ENCODE peak calls at places on chromosome 16, in four cellular contexts. One of them, this sample, is unnamed.
A peak's percentile ranks its signal among the peaks of the same experiment; 100 is the strongest.

GRCh38 chr16:24776486-24777220 is 47.2 kb downstream of the TNRC6A start:
- DNase-seq in fibroblast of the aortic adventitia: peak; percentile 82
- DNase-seq in mesenchymal stem cell: no peak
- DNase-seq in left ventricle myocardium inferior: peak; percentile 37
- DNase-seq in this sample: peak; percentile 28

GRCh38 chr16:8959921-8960787 is 3.6 kb downstream of the USP7 start:
- DNase-seq in left ventricle myocardium inferior: no peak
- DNase-seq in mesenchymal stem cell: peak; percentile 55
- DNase-seq in fibroblast of the aortic adventitia: peak; percentile 34
- DNase-seq in this sample: peak; percentile 40

GRCh38 chr16:64417711-64418227 is 704.1 kb downstream of the CDH11 start:
- DNase-seq in mesenchymal stem cell: peak; percentile 32
- DNase-seq in left ventricle myocardium inferior: no peak
- DNase-seq in fibroblast of the aortic adventitia: peak; percentile 90
- DNase-seq in this sample: peak; percentile 40

GRCh38 chr16:26129997-26130396 is 438.2 kb downstream of the HS3ST4 start:
- DNase-seq in fibroblast of the aortic adventitia: no peak
- DNase-seq in mesenchymal stem cell: no peak
- DNase-seq in left ventricle myocardium inferior: no peak
- DNase-seq in this sample: no peak

GRCh38 chr16:66862023-66862520 is 17.9 kb downstream of the CA7 start:
- DNase-seq in left ventricle myocardium inferior: no peak
- DNase-seq in mesenchymal stem cell: no peak
- DNase-seq in fibroblast of the aortic adventitia: no peak
- DNase-seq in this sample: no peak

GRCh38 chr16:75266738-75267630 is 15.6 kb upstream of the BCAR1 start:
- DNase-seq in left ventricle myocardium inferior: no peak
- DNase-seq in mesenchymal stem cell: no peak
- DNase-seq in fibroblast of the aortic adventitia: no peak
- DNase-seq in this sample: no peak

GRCh38 chr16:30166202-30166902 is 17.1 kb upstream of the CORO1A start:
- DNase-seq in fibroblast of the aortic adventitia: no peak
- DNase-seq in mesenchymal stem cell: no peak
- DNase-seq in left ventricle myocardium inferior: no peak
- DNase-seq in this sample: no peak

GRCh38 chr16:79431923-79432322 is 168.6 kb downstream of the MAF start:
- DNase-seq in left ventricle myocardium inferior: no peak
- DNase-seq in mesenchymal stem cell: no peak
- DNase-seq in fibroblast of the aortic adventitia: no peak
- DNase-seq in this sample: no peak

GRCh38 chr16:14405611-14406537 is 224.2 kb downstream of the PARN start:
- DNase-seq in left ventricle myocardium inferior: no peak
- DNase-seq in fibroblast of the aortic adventitia: no peak
- DNase-seq in mesenchymal stem cell: no peak
- DNase-seq in this sample: no peak

GRCh38 chr16:86497551-86498021 is 12.7 kb upstream of the FOXF1 start:
- DNase-seq in left ventricle myocardium inferior: no peak
- DNase-seq in fibroblast of the aortic adventitia: no peak
- DNase-seq in mesenchymal stem cell: peak; percentile 53
- DNase-seq in this sample: no peak

GRCh38 chr16:86498155-86498651 is 12.1 kb upstream of the FOXF1 start:
- DNase-seq in left ventricle myocardium inferior: no peak
- DNase-seq in mesenchymal stem cell: peak; percentile 78
- DNase-seq in fibroblast of the aortic adventitia: no peak
- DNase-seq in this sample: no peak

GRCh38 chr16:86496262-86496928 is 13.9 kb upstream of the FOXF1 start:
- DNase-seq in mesenchymal stem cell: peak; percentile 46
- DNase-seq in left ventricle myocardium inferior: no peak
- DNase-seq in fibroblast of the aortic adventitia: no peak
- DNase-seq in this sample: no peak

GRCh38 chr16:86495756-86496261 is 14.5 kb upstream of the FOXF1 start:
- DNase-seq in mesenchymal stem cell: peak; percentile 56
- DNase-seq in fibroblast of the aortic adventitia: no peak
- DNase-seq in left ventricle myocardium inferior: no peak
- DNase-seq in this sample: no peak

GRCh38 chr16:86496929-86497381 is 13.4 kb upstream of the FOXF1 start:
- DNase-seq in mesenchymal stem cell: no peak
- DNase-seq in fibroblast of the aortic adventitia: no peak
- DNase-seq in left ventricle myocardium inferior: no peak
- DNase-seq in this sample: no peak
- H3K4me3 ChIP-seq in mesenchymal stem cell: no peak overlapping the region
- H3K4me3 ChIP-seq in fibroblast of the aortic adventitia: no peak overlapping the region
- H3K4me3 ChIP-seq in left ventricle myocardium inferior: no peak overlapping the region
- H3K4me3 ChIP-seq in this sample: no peak overlapping the region

GRCh38 chr16:57533366-57533617 is 3.1 kb downstream of the CCDC102A start:
- DNase-seq in fibroblast of the aortic adventitia: no peak
- DNase-seq in left ventricle myocardium inferior: no peak
- DNase-seq in mesenchymal stem cell: no peak
- DNase-seq in this sample: no peak
- H3K4me3 ChIP-seq in fibroblast of the aortic adventitia: no peak overlapping the region
- H3K4me3 ChIP-seq in left ventricle myocardium inferior: no peak overlapping the region
- H3K4me3 ChIP-seq in mesenchymal stem cell: no peak overlapping the region
- H3K4me3 ChIP-seq in this sample: no peak overlapping the region

GRCh38 chr16:10576390-10577304 is 3.8 kb downstream of the EMP2 start:
- DNase-seq in mesenchymal stem cell: peak; percentile 24
- DNase-seq in fibroblast of the aortic adventitia: peak; percentile 15
- DNase-seq in left ventricle myocardium inferior: no peak
- DNase-seq in this sample: peak; percentile 57
- H3K4me3 ChIP-seq in mesenchymal stem cell: no peak overlapping the region
- H3K4me3 ChIP-seq in fibroblast of the aortic adventitia: no peak overlapping the region
- H3K4me3 ChIP-seq in left ventricle myocardium inferior: peak overlapping the region; percentile 100
- H3K4me3 ChIP-seq in this sample: no peak overlapping the region

GRCh38 chr16:60120586-60120985 is 1386.5 kb upstream of the GOT2 start:
- DNase-seq in fibroblast of the aortic adventitia: no peak
- DNase-seq in left ventricle myocardium inferior: no peak
- DNase-seq in mesenchymal stem cell: no peak
- DNase-seq in this sample: no peak
- H3K4me3 ChIP-seq in fibroblast of the aortic adventitia: no peak overlapping the region
- H3K4me3 ChIP-seq in left ventricle myocardium inferior: no peak overlapping the region
- H3K4me3 ChIP-seq in mesenchymal stem cell: no peak overlapping the region
- H3K4me3 ChIP-seq in this sample: no peak overlapping the region

GRCh38 chr16:73051216-73051615 is 3.3 kb upstream of the ZFHX3 start:
- DNase-seq in mesenchymal stem cell: no peak
- DNase-seq in left ventricle myocardium inferior: no peak
- DNase-seq in fibroblast of the aortic adventitia: no peak
- DNase-seq in this sample: no peak

GRCh38 chr16:73053038-73053378 is 5.1 kb upstream of the ZFHX3 start:
- DNase-seq in fibroblast of the aortic adventitia: no peak
- DNase-seq in left ventricle myocardium inferior: no peak
- DNase-seq in mesenchymal stem cell: no peak
- DNase-seq in this sample: no peak

GRCh38 chr16:73053379-73054130 is 5.6 kb upstream of the ZFHX3 start:
- DNase-seq in left ventricle myocardium inferior: no peak
- DNase-seq in mesenchymal stem cell: peak; percentile 85
- DNase-seq in fibroblast of the aortic adventitia: peak; percentile 58
- DNase-seq in this sample: peak; percentile 49

GRCh38 chr16:73051903-73052302 is 4.0 kb upstream of the ZFHX3 start:
- DNase-seq in left ventricle myocardium inferior: no peak
- DNase-seq in mesenchymal stem cell: no peak
- DNase-seq in fibroblast of the aortic adventitia: peak; percentile 40
- DNase-seq in this sample: no peak

DNA sequence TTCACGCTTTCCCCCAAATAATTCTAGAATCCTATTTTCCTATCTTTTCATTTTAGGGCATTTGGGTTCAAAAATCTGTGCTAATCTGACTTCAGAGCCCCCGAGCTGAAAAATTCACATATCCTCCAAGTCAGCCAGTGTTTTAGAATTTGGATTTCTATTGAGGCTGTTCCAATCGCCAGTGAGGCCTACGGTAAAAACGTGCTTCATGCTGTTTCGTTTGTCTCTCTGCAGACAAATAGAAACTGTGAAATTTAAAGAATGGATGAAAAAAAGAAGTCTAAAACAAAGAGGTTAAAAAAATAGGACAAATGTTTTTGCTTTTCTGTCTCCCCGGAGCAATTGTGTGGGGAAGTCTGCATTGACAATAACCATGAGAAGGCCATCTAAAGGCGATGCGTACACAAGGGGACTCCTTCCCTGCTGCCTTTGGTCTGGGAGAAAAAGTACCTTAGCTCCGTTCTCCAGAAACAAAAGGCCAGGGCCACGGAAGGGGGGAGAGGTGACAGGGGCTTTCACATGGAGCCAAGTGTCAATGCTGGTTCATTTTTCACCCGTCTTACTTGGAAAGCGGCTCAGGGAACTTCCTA is 4.6 kb upstream of the ZFHX3 start:
- DNase-seq in mesenchymal stem cell: no peak
- DNase-seq in fibroblast of the aortic adventitia: no peak
- DNase-seq in left ventricle myocardium inferior: no peak
- DNase-seq in this sample: no peak
- H3K4me3 ChIP-seq in mesenchymal stem cell: no peak overlapping the region
- H3K4me3 ChIP-seq in fibroblast of the aortic adventitia: no peak overlapping the region
- H3K4me3 ChIP-seq in left ventricle myocardium inferior: no peak overlapping the region
- H3K4me3 ChIP-seq in this sample: no peak overlapping the region